ENCODE peak calls at places on chromosomes 11 and 22, in nine cellular contexts. F, Q, K, V, C, G, H, I and Y are unnamed samples.

GRCh38 chr22:32562396-32562795 is 87.8 kb downstream of the FBXO7 start:
- DNase-seq in V (no peak), I (no peak), G (no peak), C (no peak), Q (no peak), F (no peak), H (no peak), K (no peak), Y (no peak)

GRCh38 chr11:10480760-10481159 is 25.7 kb downstream of the AMPD3 start:
- DNase-seq in K (no peak), F (no peak), V (no peak), I (no peak), Q (no peak), H (no peak), G (no peak), C (no peak), Y (no peak)

GRCh38 chr11:63919267-63920125 is 2.5 kb upstream of the RCOR2 start:
- DNase-seq in I (peak), Q (no peak), V (peak), K (peak), H (no peak), C (no peak), G (peak), F (peak), Y (no peak)

GRCh38 chr11:85694385-85694980 is 8.5 kb upstream of the CCDC89 start:
- DNase-seq in Q (peak), C (no peak), F (peak), K (no peak), G (no peak), H (peak), V (no peak), I (no peak), Y (peak)

GRCh38 chr11:96257972-96258951 is 84.7 kb downstream of the MAML2 start:
- DNase-seq in I (no peak), V (no peak), K (no peak), C (no peak), F (no peak), Q (no peak), H (peak), G (no peak), Y (peak)

GRCh38 chr11:11660351-11660750 is 38.5 kb upstream of the GALNT18 start:
- DNase-seq in G (no peak), Q (no peak), F (no peak), H (no peak), I (no peak), C (no peak), V (no peak), K (no peak), Y (no peak)

GRCh38 chr11:130979386-130979972 is 63.2 kb upstream of the SNX19 start:
- DNase-seq in G (no peak), Q (peak), I (no peak), C (no peak), V (no peak), H (no peak), F (peak), K (no peak), Y (peak)

GRCh38 chr11:105589346-105589745 is 20.5 kb upstream of the GRIA4 start:
- DNase-seq in K (no peak), V (no peak), Q (no peak), I (no peak), C (no peak), F (no peak), H (no peak), G (no peak), Y (peak)

GRCh38 chr22:41772645-41773044 is 27.8 kb upstream of the CCDC134 start:
- DNase-seq in C (no peak), H (no peak), G (no peak), K (no peak), Q (peak), F (no peak), I (no peak), V (no peak), Y (no peak)

GRCh38 chr22:18968011-18968749 is 32.1 kb upstream of the PRODH start:
- DNase-seq in H (no peak), G (no peak), V (no peak), I (peak), F (peak), C (peak), K (no peak), Q (peak), Y (peak)

GRCh38 chr11:13348305-13348704 is 70.7 kb downstream of the BMAL1 start:
- DNase-seq in H (no peak), G (no peak), I (no peak), V (no peak), Q (no peak), K (no peak), C (no peak), F (no peak), Y (no peak)

GRCh38 chr11:9922806-9923205 is 258.9 kb downstream of the SWAP70 start:
- DNase-seq in V (no peak), C (no peak), H (no peak), I (no peak), K (no peak), Q (peak), G (no peak), F (no peak), Y (peak)

DNA sequence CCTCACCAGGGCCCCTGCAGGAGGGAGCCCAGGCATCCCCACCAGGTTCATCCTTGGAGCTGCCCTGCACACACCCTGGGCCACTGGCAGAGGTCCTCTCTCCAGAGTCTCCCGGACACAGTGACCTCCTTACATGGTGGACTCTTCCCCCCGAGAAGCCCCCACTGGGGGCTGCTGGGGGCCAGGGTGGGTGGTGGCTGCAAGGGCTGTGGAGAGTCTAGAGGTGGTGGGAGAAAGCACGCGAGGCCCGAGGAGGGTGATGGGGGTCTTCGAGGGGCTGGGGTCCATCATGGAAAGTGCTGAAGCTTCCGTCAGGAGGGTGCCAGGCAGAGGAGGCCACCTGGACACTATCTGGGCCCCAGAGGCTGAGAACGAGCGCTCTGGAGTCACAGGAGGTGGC is 17.6 kb downstream of the PGA5 start:
- DNase-seq in Q (no peak), K (no peak), C (no peak), H (no peak), V (no peak), F (no peak), G (no peak), I (no peak), Y (no peak)
- TF ChIP-seq CTCF in Q (no peak), K (no peak), C (no peak), H (no peak), V (no peak), F (no peak), G (no peak), I (no peak), Y (no peak)

GRCh38 chr22:38122616-38123015 is 12.1 kb upstream of the BAIAP2L2 start:
- DNase-seq in I (no peak), K (no peak), Q (no peak), V (no peak), H (no peak), C (no peak), G (no peak), F (no peak), Y (no peak)

GRCh38 chr22:38125038-38125610 is 14.6 kb upstream of the BAIAP2L2 start:
- DNase-seq in K (no peak), I (no peak), G (no peak), V (no peak), Q (no peak), F (no peak), C (no peak), H (no peak), Y (no peak)

GRCh38 chr22:38125731-38126344 is 15.4 kb upstream of the BAIAP2L2 start:
- DNase-seq in V (no peak), G (no peak), C (no peak), I (no peak), F (no peak), H (no peak), Q (no peak), K (no peak), Y (no peak)

GRCh38 chr22:38126928-38127668 is 16.6 kb upstream of the BAIAP2L2 start:
- DNase-seq in V (no peak), I (no peak), C (peak), H (no peak), K (no peak), Q (no peak), G (no peak), F (no peak), Y (no peak)

GRCh38 chr22:38124236-38124974 is 13.9 kb upstream of the BAIAP2L2 start:
- DNase-seq in G (no peak), Q (no peak), C (no peak), K (no peak), F (no peak), I (no peak), V (no peak), H (no peak), Y (no peak)
- TF ChIP-seq CTCF in G (no peak), Q (no peak), C (no peak), K (no peak), F (no peak), I (no peak), V (no peak), H (no peak), Y (no peak)

GRCh38 chr11:30255637-30256036 is 24.8 kb downstream of the FSHB start:
- DNase-seq in K (no peak), I (no peak), C (no peak), V (no peak), F (no peak), H (no peak), G (no peak), Q (no peak), Y (no peak)
- TF ChIP-seq CTCF in K (no peak), I (no peak), C (no peak), V (no peak), F (no peak), H (no peak), G (no peak), Q (no peak), Y (no peak)

DNA sequence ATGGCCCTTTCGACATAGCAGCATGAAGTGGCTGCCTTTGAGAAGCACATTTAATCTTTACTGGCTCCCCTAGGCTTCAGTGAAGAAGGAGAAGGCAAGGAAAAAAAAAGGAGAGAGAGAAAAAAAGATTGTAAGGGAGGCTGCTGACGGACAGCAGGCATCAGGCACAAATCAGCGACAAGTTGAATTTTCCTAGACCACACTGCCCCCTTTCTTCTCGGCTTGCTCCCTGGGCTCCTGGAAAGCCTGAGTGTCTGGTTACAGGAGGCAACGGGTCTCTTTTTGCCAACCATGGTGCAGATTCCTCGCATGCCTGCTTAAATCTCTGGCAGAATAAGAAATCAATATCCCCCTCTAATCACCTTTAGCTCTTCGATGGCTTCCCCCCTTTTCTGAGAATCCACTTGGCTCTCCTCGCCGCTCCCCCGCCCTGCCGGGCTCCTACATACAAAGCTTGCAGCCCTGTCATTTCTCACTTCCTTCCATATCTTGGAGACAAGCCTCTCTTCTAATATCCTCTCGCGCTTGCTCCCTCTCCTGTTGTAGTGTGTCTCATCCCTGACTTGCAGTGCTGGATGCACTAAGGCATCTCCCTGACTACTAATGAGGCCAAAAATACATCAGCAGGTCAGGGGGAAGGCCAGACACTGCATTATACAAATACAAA is 14.3 kb downstream of the BLID start:
- DNase-seq in Q (peak), G (peak), C (no peak), H (no peak), V (peak), I (peak), K (peak), F (peak), Y (peak)
- TF ChIP-seq CTCF in Q (peak), G (peak), C (peak), H (no peak), V (peak), I (peak), K (no peak), F (peak), Y (peak)

GRCh38 chr11:117146521-117146920 is 2.4 kb downstream of the PAFAH1B2 start:
- DNase-seq in G (no peak), K (no peak), F (peak), V (no peak), Q (peak), H (no peak), C (no peak), I (no peak), Y (peak)

GRCh38 chr11:117144477-117145392 is 648 bp downstream of the PAFAH1B2 start:
- DNase-seq in I (peak), H (peak), C (peak), Q (peak), V (peak), F (peak), G (peak), K (peak), Y (peak)

GRCh38 chr11:117143871-117144476 is at the start of gene PAFAH1B2:
- DNase-seq in I (peak), H (peak), Q (peak), C (peak), G (peak), V (peak), F (peak), K (peak), Y (peak)

GRCh38 chr11:117143390-117143789 is 697 bp upstream of the PAFAH1B2 start:
- DNase-seq in V (peak), I (peak), F (peak), Q (peak), C (peak), G (peak), H (peak), K (peak), Y (peak)

GRCh38 chr11:117145393-117145761 is 1.3 kb downstream of the PAFAH1B2 start:
- DNase-seq in V (no peak), K (no peak), I (no peak), G (peak), C (no peak), Q (peak), H (no peak), F (peak), Y (peak)
- TF ChIP-seq CTCF in V (peak), K (no peak), I (no peak), G (no peak), C (no peak), Q (peak), H (no peak), F (peak), Y (peak)

GRCh38 chr11:61679893-61680621 is at the start of gene DAGLA:
- DNase-seq in C (peak), F (peak), I (peak), H (peak), K (peak), V (peak), Q (peak), G (peak), Y (peak)
- TF ChIP-seq CTCF in C (peak), F (peak), I (peak), H (peak), K (peak), V (peak), Q (peak), G (peak), Y (peak)

DNA sequence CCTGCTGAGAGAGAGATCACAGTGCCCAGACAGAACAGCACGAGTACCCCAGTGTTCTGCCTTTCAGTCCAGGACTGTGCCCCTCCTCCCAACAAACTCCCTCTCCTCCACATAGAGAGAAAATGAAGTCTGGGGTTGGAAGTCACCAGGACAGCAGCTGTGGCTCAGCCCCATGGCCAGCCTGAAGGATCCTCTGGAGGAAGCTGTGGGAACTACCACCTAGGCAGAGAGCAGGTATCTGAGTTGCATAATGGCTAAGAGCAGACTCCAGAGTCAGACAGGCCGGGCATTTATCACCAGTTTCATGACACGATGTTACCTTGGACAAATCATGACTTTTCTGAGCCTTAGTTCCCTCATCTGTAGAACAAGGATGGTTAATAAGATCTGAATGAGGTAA is 61.2 kb upstream of the RRAS2 start:
- DNase-seq in H (no peak), F (no peak), G (no peak), Q (no peak), C (no peak), I (no peak), V (no peak), K (no peak), Y (no peak)
- TF ChIP-seq CTCF in H (no peak), F (no peak), G (no peak), Q (no peak), C (no peak), I (no peak), V (no peak), K (no peak), Y (no peak)

DNA sequence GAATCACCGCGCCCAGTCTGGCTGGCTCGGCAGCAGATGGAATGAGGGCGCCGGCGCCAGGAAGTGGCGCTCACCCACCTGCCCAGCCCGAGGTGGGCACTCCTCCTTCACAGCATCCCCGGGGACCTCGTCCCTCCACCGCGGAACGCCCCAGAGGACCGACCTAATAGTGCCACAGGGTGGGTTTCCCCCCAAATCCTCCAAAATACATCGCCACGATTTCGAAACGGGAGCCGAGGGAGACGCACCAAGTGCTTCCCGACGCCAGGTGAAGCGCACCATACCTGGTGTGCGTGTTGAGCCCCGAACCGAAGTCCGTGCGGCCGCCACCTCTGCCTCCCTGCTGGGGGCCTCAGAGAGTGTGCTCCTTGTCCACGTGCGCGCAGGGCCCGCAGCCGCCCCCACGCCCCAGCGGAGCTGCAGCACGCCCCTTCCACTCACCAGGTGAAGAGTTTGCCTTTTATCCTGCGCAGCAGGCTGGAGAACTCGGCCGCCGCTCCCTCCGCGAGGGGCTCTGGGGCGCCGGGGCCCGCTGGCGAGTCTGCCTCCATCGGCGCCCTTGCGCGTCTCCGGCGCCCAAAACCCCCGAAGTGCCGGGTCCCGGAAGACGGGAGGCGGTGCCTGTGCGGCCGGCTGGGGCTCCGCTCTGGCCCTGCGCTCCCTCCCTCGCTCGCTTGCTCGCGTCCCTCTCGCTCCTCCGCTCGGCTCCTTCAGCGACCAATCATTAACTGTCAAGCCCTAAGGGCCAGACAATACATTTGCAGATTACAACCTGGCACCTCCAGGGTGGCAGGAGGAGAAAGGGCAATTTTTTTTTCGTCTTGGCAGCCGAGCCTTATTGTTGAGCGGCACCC is at the start of gene SLC35F2:
- DNase-seq in I (peak), G (peak), C (peak), F (peak), H (peak), Q (peak), V (peak), K (peak), Y (peak)
- TF ChIP-seq CTCF in I (no peak), G (no peak), C (no peak), F (no peak), H (no peak), Q (no peak), V (no peak), K (no peak), Y (no peak)

GRCh38 chr22:48506506-48507145 is 1321.0 kb downstream of the BRD1 start:
- DNase-seq in Q (no peak), F (no peak), K (no peak), C (no peak), G (no peak), V (no peak), I (no peak), H (no peak), Y (no peak)

GRCh38 chr22:48510599-48510998 is 1317.1 kb downstream of the BRD1 start:
- DNase-seq in Q (no peak), G (no peak), I (no peak), V (no peak), H (no peak), K (no peak), C (no peak), F (no peak), Y (no peak)

GRCh38 chr22:48505891-48506290 is 1321.8 kb downstream of the BRD1 start:
- DNase-seq in V (no peak), Q (no peak), H (no peak), I (no peak), K (no peak), C (no peak), F (no peak), G (no peak), Y (no peak)

GRCh38 chr22:48507171-48507570 is 1320.5 kb downstream of the BRD1 start:
- DNase-seq in F (no peak), Q (no peak), C (no peak), I (no peak), K (no peak), H (no peak), V (no peak), G (no peak), Y (no peak)

DNA sequence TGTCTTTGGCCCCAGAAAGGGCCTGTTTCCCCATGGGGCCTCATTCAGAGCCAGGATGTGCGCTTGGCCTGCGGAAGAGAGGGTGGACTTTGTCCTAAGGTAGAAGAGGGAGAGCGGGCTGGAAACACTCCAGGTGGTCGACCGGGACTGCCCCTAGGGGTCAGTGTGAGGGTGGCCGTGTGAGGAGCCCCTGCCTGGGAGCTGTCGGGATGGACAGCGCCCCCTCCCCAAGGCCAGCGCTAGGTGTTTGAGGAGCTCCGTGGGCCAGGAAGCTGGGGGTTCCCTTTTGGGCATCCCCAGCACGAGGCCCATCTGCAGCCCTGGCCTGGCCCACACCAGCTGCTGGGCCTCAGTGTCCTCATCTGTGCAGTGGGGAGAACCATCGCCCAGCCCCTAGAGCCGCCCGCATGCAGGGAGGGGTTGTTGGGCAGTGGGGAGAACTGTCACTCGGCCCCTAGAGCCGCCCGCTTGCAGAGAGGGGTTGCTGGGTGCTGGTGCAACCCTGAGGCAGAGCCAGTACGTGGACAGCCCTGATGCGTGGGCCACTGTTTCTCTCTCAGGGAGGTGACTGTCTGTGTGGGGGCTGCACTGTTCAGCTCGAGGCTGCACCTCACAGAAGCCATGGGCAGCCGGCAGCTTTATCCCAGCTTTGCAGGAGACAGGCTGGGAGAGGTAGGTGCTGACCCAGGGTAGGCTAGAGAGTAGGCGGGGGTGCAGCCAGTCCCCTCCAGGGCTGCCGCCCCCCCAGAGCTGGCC is 1319.9 kb downstream of the BRD1 start:
- DNase-seq in I (no peak), G (no peak), Q (no peak), H (no peak), F (no peak), V (no peak), C (no peak), K (no peak), Y (no peak)
- TF ChIP-seq CTCF in I (no peak), G (no peak), Q (no peak), H (no peak), F (no peak), V (no peak), C (no peak), K (no peak), Y (no peak)

GRCh38 chr11:113387605-113388211 is at the start of gene ANKK1:
- DNase-seq in C (no peak), F (no peak), Q (no peak), V (no peak), G (peak), H (no peak), I (no peak), K (no peak), Y (no peak)
- TF ChIP-seq CTCF in C (no peak), F (no peak), Q (peak), V (peak), G (peak), H (no peak), I (peak), K (peak), Y (peak)